ENCODE peak calls at places on chromosome 12, in four cellular contexts. G is left kidney, I is IMR-90, E is tibial artery. A is an unnamed sample.

GRCh38 chr12:54251667-54252284 is 28.1 kb downstream of the CBX5 start:
- DNase-seq in G (peak), I (peak), E (no peak), A (no peak)

GRCh38 chr12:97277030-97277429 is 185.6 kb upstream of the RMST start:
- DNase-seq in G (peak), I (no peak), E (no peak), A (no peak)

GRCh38 chr12:51837286-51837685 is 11.2 kb downstream of the FIGNL2 start:
- DNase-seq in G (peak), I (no peak), E (no peak), A (no peak)

GRCh38 chr12:74349925-74350324 is 187.7 kb upstream of the ATXN7L3B start:
- DNase-seq in G (no peak), I (no peak), E (no peak), A (no peak)

GRCh38 chr12:109725321-109726105 is 11.9 kb downstream of the FAM222A start:
- DNase-seq in G (no peak), I (no peak), E (no peak), A (no peak)

GRCh38 chr12:80509781-80510556 is 65.9 kb downstream of the PTPRQ start:
- DNase-seq in G (peak), I (peak), E (no peak), A (peak)

GRCh38 chr12:103771466-103771865 is 69.6 kb downstream of the NT5DC3 start:
- DNase-seq in G (peak), I (peak), E (peak), A (peak)

GRCh38 chr12:2739069-2739468 is 55.7 kb upstream of the FKBP4 start:
- DNase-seq in G (no peak), I (no peak), E (no peak), A (no peak)

GRCh38 chr12:129169928-129170327 is 316.6 kb downstream of the GLT1D1 start:
- DNase-seq in G (no peak), I (no peak), E (no peak), A (no peak)

GRCh38 chr12:90959538-90960139 is 4.7 kb upstream of the CCER1 start:
- DNase-seq in G (peak), I (peak), E (no peak), A (no peak)

GRCh38 chr12:46450279-46450748 is 77.7 kb upstream of the SLC38A2 start:
- DNase-seq in G (peak), I (no peak), E (peak), A (no peak)

GRCh38 chr12:11162494-11162893 is 8.5 kb upstream of the SMIM10L1 start:
- DNase-seq in G (no peak), I (no peak), E (no peak), A (no peak)

GRCh38 chr12:80620281-80620680 is 87.2 kb upstream of the MYF6 start:
- DNase-seq in G (no peak), I (no peak), E (no peak), A (no peak)

GRCh38 chr12:71183846-71184245 is 26.0 kb upstream of the TSPAN8 start:
- DNase-seq in G (no peak), I (no peak), E (no peak), A (peak)

GRCh38 chr12:68978678-68979077 is 45.7 kb upstream of the CPM start:
- DNase-seq in G (no peak), I (no peak), E (no peak), A (no peak)

GRCh38 chr12:124641591-124641990 is 74.2 kb upstream of the NCOR2 start:
- DNase-seq in G (no peak), I (no peak), E (peak), A (no peak)

GRCh38 chr12:131353826-131354225 is 357.1 kb upstream of the SFSWAP start:
- DNase-seq in G (no peak), I (no peak), E (no peak), A (no peak)

GRCh38 chr12:48815281-48816110 is 2.8 kb upstream of the CACNB3 start:
- DNase-seq in G (peak), I (peak), E (peak), A (no peak)

GRCh38 chr12:127485528-127485927 is 781.4 kb upstream of the TMEM132C start:
- DNase-seq in G (no peak), I (peak), E (no peak), A (peak)

GRCh38 chr12:97493729-97494128 is 31.1 kb downstream of the RMST start:
- DNase-seq in G (no peak), I (no peak), E (no peak), A (no peak)

GRCh38 chr12:89992668-89993401 is 284.2 kb upstream of the ATP2B1 start:
- DNase-seq in G (peak), I (no peak), E (no peak), A (no peak)

GRCh38 chr12:31737763-31738162 is 8.9 kb upstream of the AMN1 start:
- DNase-seq in G (no peak), I (no peak), E (no peak), A (no peak)

GRCh38 chr12:45543887-45544286 is 185.6 kb upstream of the ARID2 start:
- DNase-seq in G (peak), I (peak), E (peak), A (peak)

GRCh38 chr12:122203968-122204828 is 689 bp downstream of the B3GNT4 start:
- DNase-seq in G (peak), I (no peak), E (no peak), A (no peak)

GRCh38 chr12:131536337-131536736 is 174.6 kb upstream of the SFSWAP start:
- DNase-seq in G (no peak), I (no peak), E (no peak), A (no peak)

GRCh38 chr12:124508323-124509096 is 58.9 kb downstream of the NCOR2 start:
- DNase-seq in G (peak), I (peak), E (no peak), A (no peak)

GRCh38 chr12:3332190-3332589 is 158.8 kb upstream of the PRMT8 start:
- DNase-seq in G (peak), I (peak), E (no peak), A (no peak)

GRCh38 chr12:25401547-25402345 is 151.0 kb upstream of the KRAS start:
- DNase-seq in G (no peak), I (no peak), E (no peak), A (no peak)

GRCh38 chr12:12384601-12385321 is 27.9 kb downstream of the BORCS5 start:
- DNase-seq in G (peak), I (no peak), E (no peak), A (no peak)

GRCh38 chr12:122860854-122861585 is 25.8 kb downstream of the HIP1R start:
- DNase-seq in G (no peak), I (no peak), E (no peak), A (no peak)

GRCh38 chr12:16243487-16244412 is 33.7 kb downstream of the SLC15A5 start:
- DNase-seq in G (no peak), I (no peak), E (no peak), A (no peak)

GRCh38 chr12:69324797-69325466 is 23.2 kb upstream of the LYZ start:
- DNase-seq in G (no peak), I (no peak), E (no peak), A (no peak)

GRCh38 chr12:14113031-14113430 is 131.6 kb upstream of the GRIN2B start:
- DNase-seq in G (no peak), I (no peak), E (no peak), A (no peak)

GRCh38 chr12:11535127-11535526 is 114.3 kb upstream of the ETV6 start:
- DNase-seq in G (no peak), I (no peak), E (no peak), A (no peak)

GRCh38 chr12:121933522-121934317 is 15.3 kb downstream of the CFAP251 start:
- DNase-seq in G (peak), I (peak), E (no peak), A (no peak)

GRCh38 chr12:30694971-30695326 is 720 bp downstream of the IPO8 start:
- DNase-seq in G (peak), I (peak), E (peak), A (no peak)

GRCh38 chr12:10310926-10311705 is 3.4 kb downstream of the KLRD1 start:
- DNase-seq in G (no peak), I (no peak), E (no peak), A (no peak)

A was measured in non-pigmented ciliary epithelial cell.